ENCODE peak calls at places on chromosome 7, in seven cellular contexts. One of them, this sample, is unnamed.

GRCh38 chr7:130897515-130898419 is 163.8 kb upstream of the KLF14 start:
- DNase-seq in neuronal stem cell: no peak
- DNase-seq in hippocampal formation: no peak
- DNase-seq in Right ventricle myocardium superior: peak
- DNase-seq in Daoy: peak
- DNase-seq in left ventricle myocardium inferior: no peak
- DNase-seq in midbrain: no peak
- DNase-seq in this sample: no peak

GRCh38 chr7:1348096-1348835 is 111.0 kb downstream of the MICALL2 start:
- DNase-seq in neuronal stem cell: no peak
- DNase-seq in hippocampal formation: no peak
- DNase-seq in Right ventricle myocardium superior: peak
- DNase-seq in Daoy: no peak
- DNase-seq in left ventricle myocardium inferior: no peak
- DNase-seq in midbrain: no peak
- DNase-seq in this sample: peak

GRCh38 chr7:70681847-70682350 is 450.0 kb upstream of the GALNT17 start:
- DNase-seq in neuronal stem cell: no peak
- DNase-seq in hippocampal formation: no peak
- DNase-seq in Right ventricle myocardium superior: no peak
- DNase-seq in Daoy: peak
- DNase-seq in left ventricle myocardium inferior: no peak
- DNase-seq in midbrain: no peak
- DNase-seq in this sample: no peak

GRCh38 chr7:73811760-73812168 is 19.0 kb upstream of the CLDN4 start:
- DNase-seq in neuronal stem cell: no peak
- DNase-seq in hippocampal formation: no peak
- DNase-seq in Right ventricle myocardium superior: peak
- DNase-seq in Daoy: peak
- DNase-seq in left ventricle myocardium inferior: peak
- DNase-seq in midbrain: no peak
- DNase-seq in this sample: peak

GRCh38 chr7:101172854-101173751 is 7.0 kb downstream of the NAT16 start:
- DNase-seq in neuronal stem cell: no peak
- DNase-seq in hippocampal formation: no peak
- DNase-seq in Right ventricle myocardium superior: peak
- DNase-seq in Daoy: peak
- DNase-seq in left ventricle myocardium inferior: peak
- DNase-seq in midbrain: peak
- DNase-seq in this sample: peak

GRCh38 chr7:155533120-155533826 is 13.1 kb downstream of the CNPY1 start:
- DNase-seq in neuronal stem cell: peak
- DNase-seq in hippocampal formation: no peak
- DNase-seq in Right ventricle myocardium superior: no peak
- DNase-seq in Daoy: no peak
- DNase-seq in left ventricle myocardium inferior: no peak
- DNase-seq in midbrain: no peak
- DNase-seq in this sample: no peak

GRCh38 chr7:83732305-83732704 is 83.4 kb upstream of the SEMA3E start:
- DNase-seq in neuronal stem cell: no peak
- DNase-seq in hippocampal formation: no peak
- DNase-seq in Right ventricle myocardium superior: no peak
- DNase-seq in Daoy: peak
- DNase-seq in left ventricle myocardium inferior: no peak
- DNase-seq in midbrain: no peak
- DNase-seq in this sample: no peak

GRCh38 chr7:159088016-159088865 is 56.4 kb downstream of the VIPR2 start:
- DNase-seq in neuronal stem cell: no peak
- DNase-seq in hippocampal formation: no peak
- DNase-seq in Right ventricle myocardium superior: peak
- DNase-seq in Daoy: no peak
- DNase-seq in left ventricle myocardium inferior: no peak
- DNase-seq in midbrain: no peak
- DNase-seq in this sample: no peak

GRCh38 chr7:33310546-33310945 is 181.2 kb downstream of the BBS9 start:
- DNase-seq in neuronal stem cell: no peak
- DNase-seq in hippocampal formation: no peak
- DNase-seq in Right ventricle myocardium superior: no peak
- DNase-seq in Daoy: no peak
- DNase-seq in left ventricle myocardium inferior: no peak
- DNase-seq in midbrain: no peak
- DNase-seq in this sample: no peak

GRCh38 chr7:36430881-36431280 is 41.2 kb downstream of the ANLN start:
- DNase-seq in neuronal stem cell: no peak
- DNase-seq in hippocampal formation: no peak
- DNase-seq in Right ventricle myocardium superior: no peak
- DNase-seq in Daoy: no peak
- DNase-seq in left ventricle myocardium inferior: no peak
- DNase-seq in midbrain: no peak
- DNase-seq in this sample: no peak

GRCh38 chr7:44394112-44394447 is 68.7 kb upstream of the CAMK2B start:
- DNase-seq in neuronal stem cell: no peak
- DNase-seq in hippocampal formation: no peak
- DNase-seq in Right ventricle myocardium superior: no peak
- DNase-seq in Daoy: no peak
- DNase-seq in left ventricle myocardium inferior: no peak
- DNase-seq in midbrain: no peak
- DNase-seq in this sample: no peak

GRCh38 chr7:103113164-103113563 is 35.7 kb downstream of the NAPEPLD start:
- DNase-seq in neuronal stem cell: no peak
- DNase-seq in hippocampal formation: no peak
- DNase-seq in Right ventricle myocardium superior: no peak
- DNase-seq in Daoy: peak
- DNase-seq in left ventricle myocardium inferior: no peak
- DNase-seq in midbrain: no peak
- DNase-seq in this sample: no peak

GRCh38 chr7:47795631-47796030 is 152.6 kb downstream of the PKD1L1 start:
- DNase-seq in neuronal stem cell: no peak
- DNase-seq in hippocampal formation: no peak
- DNase-seq in Right ventricle myocardium superior: no peak
- DNase-seq in Daoy: peak
- DNase-seq in left ventricle myocardium inferior: no peak
- DNase-seq in midbrain: no peak
- DNase-seq in this sample: no peak

GRCh38 chr7:36165059-36165458 is 12.0 kb downstream of the EEPD1 start:
- DNase-seq in neuronal stem cell: no peak
- DNase-seq in hippocampal formation: no peak
- DNase-seq in Right ventricle myocardium superior: no peak
- DNase-seq in Daoy: no peak
- DNase-seq in left ventricle myocardium inferior: no peak
- DNase-seq in midbrain: no peak
- DNase-seq in this sample: no peak

GRCh38 chr7:27161214-27161720 is 4.1 kb downstream of the HOXA9 start:
- DNase-seq in neuronal stem cell: no peak
- DNase-seq in hippocampal formation: no peak
- DNase-seq in Right ventricle myocardium superior: peak
- DNase-seq in Daoy: no peak
- DNase-seq in left ventricle myocardium inferior: peak
- DNase-seq in midbrain: no peak
- DNase-seq in this sample: peak

GRCh38 chr7:1969459-1970284 is 263.1 kb downstream of the MAD1L1 start:
- DNase-seq in neuronal stem cell: no peak
- DNase-seq in hippocampal formation: no peak
- DNase-seq in Right ventricle myocardium superior: no peak
- DNase-seq in Daoy: no peak
- DNase-seq in left ventricle myocardium inferior: no peak
- DNase-seq in midbrain: no peak
- DNase-seq in this sample: no peak

GRCh38 chr7:47266131-47266706 is 315.7 kb downstream of the TNS3 start:
- DNase-seq in neuronal stem cell: peak
- DNase-seq in hippocampal formation: peak
- DNase-seq in Right ventricle myocardium superior: peak
- DNase-seq in Daoy: peak
- DNase-seq in left ventricle myocardium inferior: peak
- DNase-seq in midbrain: peak
- DNase-seq in this sample: peak

GRCh38 chr7:142477079-142477651 is 219.3 kb upstream of the PRSS58 start:
- DNase-seq in neuronal stem cell: no peak
- DNase-seq in hippocampal formation: no peak
- DNase-seq in Right ventricle myocardium superior: no peak
- DNase-seq in Daoy: peak
- DNase-seq in left ventricle myocardium inferior: no peak
- DNase-seq in midbrain: no peak
- DNase-seq in this sample: no peak

GRCh38 chr7:155002411-155003214 is at the start of gene PAXIP1:
- DNase-seq in neuronal stem cell: peak
- DNase-seq in hippocampal formation: no peak
- DNase-seq in Right ventricle myocardium superior: no peak
- DNase-seq in Daoy: peak
- DNase-seq in left ventricle myocardium inferior: peak
- DNase-seq in midbrain: peak
- DNase-seq in this sample: peak

GRCh38 chr7:21429021-21429420 is 1.1 kb downstream of the SP4 start:
- DNase-seq in neuronal stem cell: no peak
- DNase-seq in hippocampal formation: no peak
- DNase-seq in Right ventricle myocardium superior: no peak
- DNase-seq in Daoy: no peak
- DNase-seq in left ventricle myocardium inferior: no peak
- DNase-seq in midbrain: no peak
- DNase-seq in this sample: no peak

This sample was measured in psoas muscle.